ENCODE peak calls at places on chromosome 5, in nine cellular contexts. One of them, this sample, is unnamed.
A peak's percentile ranks its signal among the peaks of the same experiment; 100 is the strongest.

GRCh38 chr5:136216230-136216629 is 23.3 kb upstream of the SMIM32 start:
- DNase-seq in Peyer's patch: no peak
- DNase-seq in HFFc6: no peak
- DNase-seq in fibroblast of lung: no peak
- DNase-seq in lung: no peak
- DNase-seq in AG04450: no peak
- DNase-seq in mesothelial cell of epicardium: no peak
- DNase-seq in PC-9: no peak
- DNase-seq in left ventricle myocardium inferior: no peak
- DNase-seq in this sample: no peak

GRCh38 chr5:170293273-170293672 is 4.3 kb downstream of the LCP2 start:
- DNase-seq in Peyer's patch: no peak
- DNase-seq in HFFc6: no peak
- DNase-seq in fibroblast of lung: no peak
- DNase-seq in lung: peak; percentile 63
- DNase-seq in AG04450: no peak
- DNase-seq in mesothelial cell of epicardium: no peak
- DNase-seq in PC-9: no peak
- DNase-seq in left ventricle myocardium inferior: no peak
- DNase-seq in this sample: no peak

GRCh38 chr5:124661317-124662141 is 84.9 kb downstream of the ZNF608 start:
- DNase-seq in Peyer's patch: no peak
- DNase-seq in HFFc6: peak; percentile 80
- DNase-seq in fibroblast of lung: peak; percentile 67
- DNase-seq in lung: no peak
- DNase-seq in AG04450: peak; percentile 76
- DNase-seq in mesothelial cell of epicardium: no peak
- DNase-seq in PC-9: peak; percentile 98
- DNase-seq in left ventricle myocardium inferior: no peak
- DNase-seq in this sample: no peak

GRCh38 chr5:143921525-143922311 is 109.8 kb downstream of the HMHB1 start:
- DNase-seq in Peyer's patch: no peak
- DNase-seq in HFFc6: peak; percentile 89
- DNase-seq in fibroblast of lung: peak; percentile 88
- DNase-seq in lung: no peak
- DNase-seq in AG04450: no peak
- DNase-seq in mesothelial cell of epicardium: no peak
- DNase-seq in PC-9: peak; percentile 92
- DNase-seq in left ventricle myocardium inferior: no peak
- DNase-seq in this sample: peak; percentile 75

GRCh38 chr5:123125953-123126352 is 36.9 kb downstream of the PRDM6 start:
- DNase-seq in Peyer's patch: no peak
- DNase-seq in HFFc6: peak; percentile 38
- DNase-seq in fibroblast of lung: peak; percentile 81
- DNase-seq in lung: no peak
- DNase-seq in AG04450: no peak
- DNase-seq in mesothelial cell of epicardium: no peak
- DNase-seq in PC-9: no peak
- DNase-seq in left ventricle myocardium inferior: no peak
- DNase-seq in this sample: no peak

GRCh38 chr5:180494510-180495181 is 467 bp downstream of the CNOT6 start:
- DNase-seq in Peyer's patch: peak; percentile 69
- DNase-seq in HFFc6: peak; percentile 5
- DNase-seq in fibroblast of lung: peak; percentile 26
- DNase-seq in lung: peak; percentile 38
- DNase-seq in AG04450: no peak
- DNase-seq in mesothelial cell of epicardium: peak; percentile 60
- DNase-seq in PC-9: no peak
- DNase-seq in left ventricle myocardium inferior: peak; percentile 44
- DNase-seq in this sample: no peak

GRCh38 chr5:151174612-151175101 is 17.1 kb upstream of the ANXA6 start:
- DNase-seq in Peyer's patch: no peak
- DNase-seq in HFFc6: no peak
- DNase-seq in fibroblast of lung: peak; percentile 15
- DNase-seq in lung: no peak
- DNase-seq in AG04450: no peak
- DNase-seq in mesothelial cell of epicardium: no peak
- DNase-seq in PC-9: no peak
- DNase-seq in left ventricle myocardium inferior: no peak
- DNase-seq in this sample: no peak

GRCh38 chr5:96080557-96080956 is 118.9 kb upstream of the ELL2 start:
- DNase-seq in Peyer's patch: no peak
- DNase-seq in HFFc6: peak; percentile 73
- DNase-seq in fibroblast of lung: peak; percentile 69
- DNase-seq in lung: no peak
- DNase-seq in AG04450: no peak
- DNase-seq in mesothelial cell of epicardium: no peak
- DNase-seq in PC-9: no peak
- DNase-seq in left ventricle myocardium inferior: no peak
- DNase-seq in this sample: no peak

GRCh38 chr5:127210082-127210481 is 80.5 kb upstream of the MEGF10 start:
- DNase-seq in Peyer's patch: no peak
- DNase-seq in HFFc6: no peak
- DNase-seq in fibroblast of lung: no peak
- DNase-seq in lung: no peak
- DNase-seq in AG04450: no peak
- DNase-seq in mesothelial cell of epicardium: no peak
- DNase-seq in PC-9: no peak
- DNase-seq in left ventricle myocardium inferior: no peak
- DNase-seq in this sample: no peak

GRCh38 chr5:102511666-102512065 is 12.9 kb upstream of the SLCO6A1 start:
- DNase-seq in Peyer's patch: no peak
- DNase-seq in HFFc6: peak; percentile 7
- DNase-seq in fibroblast of lung: peak; percentile 31
- DNase-seq in lung: no peak
- DNase-seq in AG04450: no peak
- DNase-seq in mesothelial cell of epicardium: no peak
- DNase-seq in PC-9: no peak
- DNase-seq in left ventricle myocardium inferior: peak; percentile 38
- DNase-seq in this sample: no peak

GRCh38 chr5:105573575-105573974 is 2011.0 kb upstream of the NUDT12 start:
- DNase-seq in Peyer's patch: no peak
- DNase-seq in HFFc6: no peak
- DNase-seq in fibroblast of lung: no peak
- DNase-seq in lung: no peak
- DNase-seq in AG04450: no peak
- DNase-seq in mesothelial cell of epicardium: no peak
- DNase-seq in PC-9: no peak
- DNase-seq in left ventricle myocardium inferior: no peak
- DNase-seq in this sample: no peak

GRCh38 chr5:171315925-171316257 is 6.8 kb downstream of the TLX3 start:
- DNase-seq in Peyer's patch: no peak
- DNase-seq in HFFc6: no peak
- DNase-seq in fibroblast of lung: no peak
- DNase-seq in lung: no peak
- DNase-seq in AG04450: no peak
- DNase-seq in mesothelial cell of epicardium: no peak
- DNase-seq in PC-9: no peak
- DNase-seq in left ventricle myocardium inferior: no peak
- DNase-seq in this sample: no peak

GRCh38 chr5:171318026-171318425 is 9.0 kb downstream of the TLX3 start:
- DNase-seq in Peyer's patch: no peak
- DNase-seq in HFFc6: no peak
- DNase-seq in fibroblast of lung: no peak
- DNase-seq in lung: no peak
- DNase-seq in AG04450: no peak
- DNase-seq in mesothelial cell of epicardium: peak; percentile 35
- DNase-seq in PC-9: no peak
- DNase-seq in left ventricle myocardium inferior: no peak
- DNase-seq in this sample: no peak

GRCh38 chr5:171315386-171315891 is 6.4 kb downstream of the TLX3 start:
- DNase-seq in Peyer's patch: no peak
- DNase-seq in HFFc6: no peak
- DNase-seq in fibroblast of lung: peak; percentile 10
- DNase-seq in lung: no peak
- DNase-seq in AG04450: no peak
- DNase-seq in mesothelial cell of epicardium: peak; percentile 43
- DNase-seq in PC-9: no peak
- DNase-seq in left ventricle myocardium inferior: no peak
- DNase-seq in this sample: no peak

GRCh38 chr5:171317225-171317624 is 8.2 kb downstream of the TLX3 start:
- DNase-seq in Peyer's patch: no peak
- DNase-seq in HFFc6: no peak
- DNase-seq in fibroblast of lung: no peak
- DNase-seq in lung: no peak
- DNase-seq in AG04450: no peak
- DNase-seq in mesothelial cell of epicardium: no peak
- DNase-seq in PC-9: no peak
- DNase-seq in left ventricle myocardium inferior: no peak
- DNase-seq in this sample: no peak

DNA sequence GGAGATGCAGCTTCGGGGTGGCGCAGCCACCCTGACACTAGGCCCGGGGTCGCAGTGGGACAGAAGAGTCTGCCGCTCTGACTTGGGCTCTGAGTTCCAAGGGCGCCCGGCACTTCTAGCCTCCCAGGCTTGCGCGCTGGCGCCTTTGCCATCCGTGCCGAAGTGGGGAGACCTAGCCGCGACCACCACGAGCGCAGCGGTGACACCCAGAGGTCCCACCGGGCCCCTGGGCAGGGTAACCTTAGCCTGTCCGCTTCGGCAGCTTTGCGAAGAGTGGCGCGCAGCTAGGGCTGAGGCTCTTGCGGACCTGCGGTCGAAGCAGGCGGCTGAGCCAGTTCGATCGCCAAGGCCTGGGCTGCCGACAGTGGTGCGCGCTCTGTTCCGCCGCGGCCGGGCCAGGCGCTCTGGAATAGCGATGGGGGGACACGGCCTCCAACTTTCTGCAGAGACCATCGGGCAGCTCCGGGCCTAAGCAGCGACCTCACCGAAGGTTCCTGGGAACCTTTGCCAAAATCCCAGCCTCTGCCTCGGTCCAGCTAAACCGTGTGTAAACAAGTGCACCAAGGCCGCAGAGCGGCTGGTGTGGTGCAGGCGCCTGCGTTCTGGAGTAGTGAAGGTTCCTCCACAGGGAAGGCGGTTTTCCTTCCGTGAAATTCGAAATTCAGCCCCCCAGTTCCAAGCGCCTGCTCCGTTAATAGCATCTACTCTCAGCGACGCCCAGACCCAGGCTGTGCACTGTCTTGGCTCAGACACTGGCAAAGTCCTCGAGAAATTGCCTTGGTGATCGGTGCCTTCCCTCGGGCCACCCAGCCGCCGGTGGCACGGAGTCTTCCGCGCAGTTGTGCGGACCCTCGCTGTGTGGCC is 7.4 kb downstream of the TLX3 start:
- DNase-seq in Peyer's patch: no peak
- DNase-seq in HFFc6: no peak
- DNase-seq in fibroblast of lung: peak; percentile 14
- DNase-seq in lung: no peak
- DNase-seq in AG04450: no peak
- DNase-seq in mesothelial cell of epicardium: peak; percentile 36
- DNase-seq in PC-9: no peak
- DNase-seq in left ventricle myocardium inferior: no peak
- DNase-seq in this sample: no peak
- TF ChIP-seq CTCF in Peyer's patch: no peak
- TF ChIP-seq CTCF in HFFc6: no peak
- TF ChIP-seq CTCF in fibroblast of lung: no peak
- TF ChIP-seq CTCF in lung: no peak
- TF ChIP-seq CTCF in AG04450: no peak
- TF ChIP-seq CTCF in mesothelial cell of epicardium: no peak
- TF ChIP-seq CTCF in PC-9: no peak
- TF ChIP-seq CTCF in left ventricle myocardium inferior: no peak
- TF ChIP-seq CTCF in this sample: no peak

GRCh38 chr5:75844301-75844700 is 127.1 kb upstream of the POC5 start:
- DNase-seq in Peyer's patch: no peak
- DNase-seq in HFFc6: no peak
- DNase-seq in fibroblast of lung: no peak
- DNase-seq in lung: no peak
- DNase-seq in AG04450: no peak
- DNase-seq in mesothelial cell of epicardium: no peak
- DNase-seq in PC-9: no peak
- DNase-seq in left ventricle myocardium inferior: no peak
- DNase-seq in this sample: no peak

GRCh38 chr5:75848077-75848476 is 130.8 kb upstream of the POC5 start:
- DNase-seq in Peyer's patch: no peak
- DNase-seq in HFFc6: no peak
- DNase-seq in fibroblast of lung: no peak
- DNase-seq in lung: no peak
- DNase-seq in AG04450: no peak
- DNase-seq in mesothelial cell of epicardium: no peak
- DNase-seq in PC-9: no peak
- DNase-seq in left ventricle myocardium inferior: no peak
- DNase-seq in this sample: no peak

GRCh38 chr5:75843319-75843718 is 126.1 kb upstream of the POC5 start:
- DNase-seq in Peyer's patch: no peak
- DNase-seq in HFFc6: no peak
- DNase-seq in fibroblast of lung: no peak
- DNase-seq in lung: no peak
- DNase-seq in AG04450: no peak
- DNase-seq in mesothelial cell of epicardium: no peak
- DNase-seq in PC-9: no peak
- DNase-seq in left ventricle myocardium inferior: no peak
- DNase-seq in this sample: no peak

GRCh38 chr5:75847561-75848021 is 130.4 kb upstream of the POC5 start:
- DNase-seq in Peyer's patch: no peak
- DNase-seq in HFFc6: no peak
- DNase-seq in fibroblast of lung: no peak
- DNase-seq in lung: no peak
- DNase-seq in AG04450: no peak
- DNase-seq in mesothelial cell of epicardium: no peak
- DNase-seq in PC-9: no peak
- DNase-seq in left ventricle myocardium inferior: no peak
- DNase-seq in this sample: no peak
- TF ChIP-seq CTCF in Peyer's patch: no peak
- TF ChIP-seq CTCF in HFFc6: no peak
- TF ChIP-seq CTCF in fibroblast of lung: no peak
- TF ChIP-seq CTCF in lung: no peak
- TF ChIP-seq CTCF in AG04450: no peak
- TF ChIP-seq CTCF in mesothelial cell of epicardium: no peak
- TF ChIP-seq CTCF in PC-9: no peak
- TF ChIP-seq CTCF in left ventricle myocardium inferior: no peak
- TF ChIP-seq CTCF in this sample: no peak

GRCh38 chr5:37825334-37825915 is 14.4 kb downstream of the GDNF start:
- DNase-seq in Peyer's patch: no peak
- DNase-seq in HFFc6: no peak
- DNase-seq in fibroblast of lung: no peak
- DNase-seq in lung: no peak
- DNase-seq in AG04450: no peak
- DNase-seq in mesothelial cell of epicardium: no peak
- DNase-seq in PC-9: no peak
- DNase-seq in left ventricle myocardium inferior: no peak
- DNase-seq in this sample: no peak
- TF ChIP-seq CTCF in Peyer's patch: no peak
- TF ChIP-seq CTCF in HFFc6: no peak
- TF ChIP-seq CTCF in fibroblast of lung: no peak
- TF ChIP-seq CTCF in lung: no peak
- TF ChIP-seq CTCF in AG04450: no peak
- TF ChIP-seq CTCF in mesothelial cell of epicardium: no peak
- TF ChIP-seq CTCF in PC-9: no peak
- TF ChIP-seq CTCF in left ventricle myocardium inferior: no peak
- TF ChIP-seq CTCF in this sample: no peak

DNA sequence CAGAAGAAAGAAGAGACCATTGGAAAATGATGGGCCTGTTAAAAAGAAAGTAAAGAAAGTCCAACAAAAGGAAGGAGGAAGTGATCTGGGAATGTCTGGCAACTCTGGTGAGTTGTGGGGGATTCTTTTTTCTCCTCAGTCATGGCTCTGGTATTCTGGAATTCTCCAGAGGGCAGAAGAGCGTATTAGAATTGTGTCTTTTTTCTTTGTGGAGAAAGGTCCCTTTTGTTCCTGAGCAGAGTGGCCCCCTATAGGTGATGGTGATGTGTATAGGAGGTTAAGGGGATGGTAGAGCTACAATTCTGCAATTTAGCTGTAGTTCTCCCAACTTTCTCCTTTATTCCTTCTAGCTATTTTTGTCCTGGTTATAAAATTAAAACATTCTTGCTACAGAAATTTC is 1.6 kb upstream of the DHFR start:
- DNase-seq in Peyer's patch: no peak
- DNase-seq in HFFc6: no peak
- DNase-seq in fibroblast of lung: no peak
- DNase-seq in lung: no peak
- DNase-seq in AG04450: no peak
- DNase-seq in mesothelial cell of epicardium: no peak
- DNase-seq in PC-9: no peak
- DNase-seq in left ventricle myocardium inferior: no peak
- DNase-seq in this sample: no peak
- TF ChIP-seq CTCF in Peyer's patch: no peak
- TF ChIP-seq CTCF in HFFc6: peak; percentile 47
- TF ChIP-seq CTCF in fibroblast of lung: no peak
- TF ChIP-seq CTCF in lung: no peak
- TF ChIP-seq CTCF in AG04450: peak; percentile 14
- TF ChIP-seq CTCF in mesothelial cell of epicardium: no peak
- TF ChIP-seq CTCF in PC-9: peak; percentile 25
- TF ChIP-seq CTCF in left ventricle myocardium inferior: no peak
- TF ChIP-seq CTCF in this sample: no peak

This sample was measured in AG09319.